ENCODE peak calls at places on chromosome 14, in eight cellular contexts. K is stomach; C is NCI-H1092; W is activated naive CD8-positive, alpha-beta T cell treated with anti-CD3 and anti-CD28 coated beads, Interleukin-2, amount 50 U/mL, for 16 hours; T is activated B cell treated with CpG ODN at 0.5 μM for 24 hours; N is NCI-H1417 treated with DMSO at 0.1 percent for 48 hours; Q is GM04504; E is stimulated activated CD4-positive, alpha-beta T cell treated with anti-CD3 and anti-CD28 coated beads, TNF-alpha, amount 100 ng/mL, for 48 hours. X is an unnamed sample.

GRCh38 chr14:56199095-56199975 is 81.1 kb downstream of the PELI2 start:
- DNase-seq in K (no peak), C (no peak), W (no peak), T (no peak), N (no peak), Q (peak), E (no peak), X (no peak)

GRCh38 chr14:102055181-102055901 is 31.5 kb downstream of the HSP90AA1 start:
- DNase-seq in K (no peak), C (no peak), W (no peak), T (no peak), N (no peak), Q (peak), E (no peak), X (no peak)

GRCh38 chr14:44029933-44030332 is 477.1 kb downstream of the FSCB start:
- DNase-seq in K (no peak), C (no peak), W (no peak), T (no peak), N (no peak), Q (no peak), E (no peak), X (no peak)

GRCh38 chr14:69819607-69820006 is 22.6 kb upstream of the SLC10A1 start:
- DNase-seq in K (no peak), C (no peak), W (no peak), T (no peak), N (no peak), Q (no peak), E (no peak), X (no peak)

GRCh38 chr14:52678591-52678990 is 16.8 kb downstream of the ERO1A start:
- DNase-seq in K (no peak), C (no peak), W (no peak), T (no peak), N (no peak), Q (no peak), E (no peak), X (no peak)

GRCh38 chr14:32896979-32897723 is 41.5 kb upstream of the NPAS3 start:
- DNase-seq in K (no peak), C (no peak), W (no peak), T (no peak), N (no peak), Q (peak), E (no peak), X (no peak)

GRCh38 chr14:72775923-72776554 is 117.9 kb downstream of the DPF3 start:
- DNase-seq in K (no peak), C (no peak), W (no peak), T (no peak), N (no peak), Q (no peak), E (no peak), X (no peak)

GRCh38 chr14:72024504-72024903 is 92.3 kb downstream of the RGS6 start:
- DNase-seq in K (no peak), C (no peak), W (no peak), T (no peak), N (no peak), Q (no peak), E (no peak), X (no peak)

GRCh38 chr14:99256483-99256874 is 15.5 kb downstream of the BCL11B start:
- DNase-seq in K (no peak), C (no peak), W (no peak), T (no peak), N (no peak), Q (no peak), E (no peak), X (no peak)

GRCh38 chr14:28382460-28383220 is 383.9 kb upstream of the FOXG1 start:
- DNase-seq in K (no peak), C (no peak), W (no peak), T (no peak), N (no peak), Q (no peak), E (no peak), X (no peak)

GRCh38 chr14:78598046-78598652 is 428.0 kb downstream of the NRXN3 start:
- DNase-seq in K (peak), C (peak), W (no peak), T (peak), N (peak), Q (peak), E (peak), X (no peak)

GRCh38 chr14:91311284-91311662 is 66.8 kb upstream of the GPR68 start:
- DNase-seq in K (no peak), C (no peak), W (no peak), T (no peak), N (no peak), Q (no peak), E (no peak), X (peak)

GRCh38 chr14:54976316-54976715 is 50.6 kb downstream of the WDHD1 start:
- DNase-seq in K (no peak), C (no peak), W (no peak), T (no peak), N (no peak), Q (peak), E (no peak), X (no peak)

GRCh38 chr14:67623114-67623513 is 3.4 kb downstream of the ARG2 start:
- DNase-seq in K (no peak), C (no peak), W (no peak), T (no peak), N (no peak), Q (no peak), E (no peak), X (no peak)

GRCh38 chr14:68089146-68089715 is 269.7 kb downstream of the RAD51B start:
- DNase-seq in K (no peak), C (peak), W (no peak), T (no peak), N (no peak), Q (no peak), E (no peak), X (no peak)